ENCODE peak calls at places on chromosomes 3 and 15, in four cellular contexts. Y is testis, D is fibroblast of pulmonary artery, O is fibroblast of mammary gland. L is an unnamed sample.

GRCh38 chr3:190601597-190601996 is 87.7 kb downstream of the IL1RAP start:
- DNase-seq in Y (no peak), D (no peak), O (no peak), L (no peak)

GRCh38 chr15:89433686-89434085 is 62.7 kb downstream of the RHCG start:
- DNase-seq in O (no peak), D (no peak), Y (no peak), L (no peak)

GRCh38 chr3:11385908-11386307 is 113.7 kb downstream of the ATG7 start:
- DNase-seq in D (peak), O (peak), Y (no peak), L (peak)

GRCh38 chr15:58438956-58439355 is 7.2 kb downstream of the LIPC start:
- DNase-seq in D (peak), O (peak), Y (no peak), L (peak)

GRCh38 chr3:17865626-17866025 is 123.2 kb upstream of the TBC1D5 start:
- DNase-seq in O (no peak), Y (no peak), D (no peak), L (no peak)

GRCh38 chr3:101685050-101685400 is 1.5 kb downstream of the RPL24 start:
- DNase-seq in Y (no peak), O (no peak), D (no peak), L (no peak)

GRCh38 chr3:55128201-55128870 is 200.5 kb upstream of the LRTM1 start:
- DNase-seq in O (peak), D (peak), Y (no peak), L (peak)

GRCh38 chr3:116863842-116864626 is 154.5 kb downstream of the TUSC7 start:
- DNase-seq in Y (peak), D (peak), O (peak), L (peak)

GRCh38 chr15:63238796-63239195 is 38.6 kb upstream of the APH1B start:
- DNase-seq in Y (no peak), D (peak), O (peak), L (peak)

GRCh38 chr3:111012388-111013248 is 59.0 kb upstream of the NECTIN3 start:
- DNase-seq in D (no peak), O (peak), Y (no peak), L (no peak)

GRCh38 chr3:108150200-108150599 is 59.4 kb upstream of the CD47 start:
- DNase-seq in D (no peak), Y (no peak), O (no peak), L (no peak)

GRCh38 chr15:92907880-92908279 is 7.8 kb downstream of the CHD2 start:
- DNase-seq in O (peak), D (peak), Y (peak), L (peak)

GRCh38 chr3:47421741-47422649 is 41.2 kb downstream of the PTPN23 start:
- DNase-seq in Y (peak), D (peak), O (peak), L (peak)

GRCh38 chr3:195352895-195353488 is 82.0 kb upstream of the XXYLT1 start:
- DNase-seq in O (peak), Y (no peak), D (peak), L (peak)

GRCh38 chr3:150074697-150075416 is 104.2 kb upstream of the PFN2 start:
- DNase-seq in D (no peak), O (no peak), Y (no peak), L (no peak)

GRCh38 chr3:31615071-31615875 is 82.5 kb downstream of the STT3B start:
- DNase-seq in Y (no peak), O (peak), D (no peak), L (no peak)

GRCh38 chr15:94535298-94536048 is 304.1 kb downstream of the MCTP2 start:
- DNase-seq in D (no peak), O (no peak), Y (no peak), L (no peak)

GRCh38 chr15:70435369-70435768 is 328.0 kb downstream of the UACA start:
- DNase-seq in D (no peak), O (no peak), Y (no peak), L (no peak)

GRCh38 chr3:76083992-76084391 is 298.6 kb upstream of the ZNF717 start:
- DNase-seq in O (peak), D (peak), Y (no peak), L (peak)

GRCh38 chr15:58227706-58228543 is 89.7 kb downstream of the AQP9 start:
- DNase-seq in Y (peak), O (peak), D (peak), L (peak)

GRCh38 chr3:128889139-128889894 is 9.9 kb downstream of the ACAD9 start:
- DNase-seq in O (no peak), D (no peak), Y (no peak), L (no peak)

GRCh38 chr3:4780545-4780957 is 198.7 kb upstream of the BHLHE40 start:
- DNase-seq in D (no peak), Y (no peak), O (no peak), L (no peak)

GRCh38 chr3:82672966-82673365 is 911.5 kb upstream of the GBE1 start:
- DNase-seq in O (no peak), D (no peak), Y (no peak), L (no peak)

GRCh38 chr3:174243194-174243593 is 615.9 kb upstream of the NAALADL2 start:
- DNase-seq in D (peak), O (peak), Y (no peak), L (peak)

GRCh38 chr3:66441124-66441523 is 59.7 kb downstream of the LRIG1 start:
- DNase-seq in Y (no peak), D (peak), O (peak), L (peak)

GRCh38 chr3:9916734-9917680 is at the start of gene IL17RC:
- DNase-seq in D (peak), O (peak), Y (peak), L (peak)

GRCh38 chr15:100082761-100083402 is 258.9 kb downstream of the ADAMTS17 start:
- DNase-seq in Y (no peak), D (no peak), O (no peak), L (no peak)

GRCh38 chr15:31280831-31281216 is 45.8 kb upstream of the KLF13 start:
- DNase-seq in D (no peak), Y (peak), O (no peak), L (no peak)

GRCh38 chr3:81816473-81817260 is 55.2 kb upstream of the GBE1 start:
- DNase-seq in Y (no peak), O (peak), D (peak), L (peak)

GRCh38 chr3:170563712-170564423 is 22.0 kb downstream of the SLC7A14 start:
- DNase-seq in Y (no peak), O (peak), D (peak), L (peak)

GRCh38 chr15:40702077-40702476 is 7.1 kb downstream of the RAD51 start:
- DNase-seq in Y (no peak), O (peak), D (peak), L (peak)
- TF ChIP-seq CTCF in Y (no peak), O (peak), D (peak), L (peak)

GRCh38 chr15:67125589-67126502 is 60.4 kb downstream of the SMAD3 start:
- DNase-seq in O (peak), D (peak), Y (peak), L (peak)
- H3K4me3 ChIP-seq in O (peak), D (peak), Y (no peak), L (no peak)

GRCh38 chr3:71458895-71459294 is 124.6 kb downstream of the FOXP1 start:
- DNase-seq in D (no peak), O (no peak), Y (no peak), L (no peak)

GRCh38 chr3:71454513-71455423 is 128.8 kb downstream of the FOXP1 start:
- DNase-seq in D (no peak), O (no peak), Y (no peak), L (no peak)

GRCh38 chr3:71453822-71454512 is 129.6 kb downstream of the FOXP1 start:
- DNase-seq in O (no peak), Y (no peak), D (no peak), L (no peak)

GRCh38 chr3:71456826-71457225 is 126.7 kb downstream of the FOXP1 start:
- DNase-seq in Y (no peak), D (no peak), O (no peak), L (no peak)

DNA sequence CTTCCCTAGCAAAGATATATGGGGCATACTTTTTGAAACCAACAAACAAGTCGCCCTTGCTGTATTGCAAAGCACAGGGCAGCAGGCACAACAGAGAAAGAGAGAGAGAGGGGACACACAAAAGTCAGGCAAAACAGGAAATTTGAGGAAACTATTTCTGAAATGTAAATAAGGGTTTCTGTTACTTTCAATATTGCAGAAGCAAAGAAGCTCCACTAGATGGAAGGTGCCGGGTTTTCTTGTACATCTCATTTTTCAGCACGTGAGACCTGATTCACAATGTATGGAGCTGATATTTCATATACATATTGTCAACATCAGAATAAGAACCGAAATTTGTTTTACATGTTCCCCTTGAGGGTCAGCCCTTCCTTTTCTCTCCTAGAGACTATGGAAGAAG is 127.4 kb downstream of the FOXP1 start:
- DNase-seq in O (no peak), Y (no peak), D (no peak), L (peak)
- TF ChIP-seq CTCF in O (peak), Y (no peak), D (no peak), L (peak)

DNA sequence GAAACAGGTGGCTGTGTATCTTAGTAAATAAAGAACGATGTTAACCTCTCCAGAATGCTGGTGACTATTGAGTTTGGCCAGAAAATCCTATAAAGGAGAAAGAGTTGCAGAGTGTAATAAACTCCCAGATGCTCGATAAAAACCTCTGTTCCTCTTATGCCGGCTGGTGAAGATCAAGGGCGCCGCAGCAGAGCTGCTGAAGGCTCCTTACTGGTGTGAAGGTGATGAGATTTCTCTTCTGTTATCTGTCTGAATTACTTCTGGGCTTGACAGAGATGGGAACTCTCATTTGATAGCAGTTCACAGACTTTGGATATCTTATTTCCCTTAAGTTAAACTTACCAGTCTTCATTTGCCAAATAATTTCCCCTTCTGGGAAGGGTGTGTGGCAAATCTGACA is 104.7 kb downstream of the PTPRG start:
- DNase-seq in D (no peak), Y (no peak), O (no peak), L (no peak)
- H3K4me3 ChIP-seq in D (no peak), Y (no peak), O (no peak), L (no peak)

GRCh38 chr15:33994005-33994615 is 25.8 kb downstream of the CHRM5 start:
- DNase-seq in D (peak), Y (no peak), O (peak), L (peak)
- TF ChIP-seq CTCF in D (peak), Y (no peak), O (peak), L (peak)

L was measured in AG10803.